ENCODE peak calls at places on chromosomes 13 and 19, in six cellular contexts. V is hypothalamus; Z is cardiac muscle cell; N is stimulated activated CD4-positive, alpha-beta T cell treated with anti-CD3 and anti-CD28 coated beads, Interleukin-1b, Interleukin-23, amount 100 ng/mL, for 4 hours; F is amniotic stem cell; K is CD8-positive, alpha-beta memory T cell. X is an unnamed sample.

GRCh38 chr13:107339209-107339608 is 771.3 kb upstream of the ARGLU1 start:
- DNase-seq in V (no peak), Z (no peak), N (no peak), F (no peak), K (no peak), X (no peak)

GRCh38 chr13:40813662-40814454 is 24.4 kb downstream of the SLC25A15 start:
- DNase-seq in V (no peak), Z (peak), N (no peak), F (no peak), K (no peak), X (peak)

GRCh38 chr13:66154981-66155380 is 1075.2 kb downstream of the PCDH9 start:
- DNase-seq in V (no peak), Z (no peak), N (no peak), F (no peak), K (no peak), X (no peak)

GRCh38 chr19:55454787-55455243 is 6.6 kb downstream of the ISOC2 start:
- DNase-seq in V (peak), Z (peak), N (peak), F (peak), K (no peak), X (no peak)

GRCh38 chr13:35838356-35838755 is 292.8 kb downstream of the DCLK1 start:
- DNase-seq in V (no peak), Z (no peak), N (no peak), F (no peak), K (no peak), X (no peak)

GRCh38 chr13:43895940-43896339 is 16.2 kb downstream of the LACC1 start:
- DNase-seq in V (no peak), Z (no peak), N (no peak), F (no peak), K (no peak), X (no peak)

GRCh38 chr19:40689339-40690049 is 957 bp downstream of the NUMBL start:
- DNase-seq in V (no peak), Z (no peak), N (no peak), F (no peak), K (peak), X (no peak)

GRCh38 chr13:19766637-19767036 is 16.1 kb downstream of the PSPC1 start:
- DNase-seq in V (no peak), Z (no peak), N (no peak), F (no peak), K (no peak), X (no peak)

X was measured in hepatocyte.